ENCODE peak calls at places on chromosomes 4 and X, in four cellular contexts. Q is stimulated activated CD8-positive, alpha-beta memory T cell treated with anti-CD3 and anti-CD28 coated beads, Interleukin-7, amount 100 ng/mL, for 1 hour; B is CD8-positive, alpha-beta memory T cell; G is GM04504. F is an unnamed sample.

GRCh38 chrX:139198936-139199335 is 331.6 kb upstream of the F9 start:
- DNase-seq in Q (no peak), G (no peak), B (no peak), F (no peak)

GRCh38 chrX:55135171-55135570 is 46.4 kb downstream of the PAGE2 start:
- DNase-seq in G (peak), Q (no peak), B (no peak), F (no peak)

GRCh38 chrX:73267206-73267605 is 52.6 kb upstream of the NAP1L2 start:
- DNase-seq in B (no peak), Q (no peak), G (no peak), F (no peak)

GRCh38 chr4:74961230-74961629 is 28.3 kb downstream of the PARM1 start:
- DNase-seq in B (no peak), G (no peak), Q (no peak), F (no peak)

GRCh38 chrX:147875866-147876596 is 35.7 kb upstream of the FMR1 start:
- DNase-seq in G (no peak), B (no peak), Q (no peak), F (no peak)

GRCh38 chr4:179110356-179110755 is 1668.1 kb upstream of the AGA start:
- DNase-seq in B (no peak), G (no peak), Q (no peak), F (no peak)

GRCh38 chrX:100829730-100830129 is 9.5 kb downstream of the CSTF2 start:
- DNase-seq in Q (no peak), G (no peak), B (no peak), F (no peak)

GRCh38 chr4:147378780-147379179 is 102.1 kb upstream of the EDNRA start:
- DNase-seq in G (no peak), Q (no peak), B (no peak), F (no peak)

GRCh38 chr4:139030614-139031235 is 15.1 kb downstream of the NOCT start:
- DNase-seq in B (peak), G (peak), Q (peak), F (peak)

GRCh38 chrX:38108364-38108763 is 102.0 kb downstream of the SYTL5 start:
- DNase-seq in Q (no peak), B (no peak), G (no peak), F (no peak)

GRCh38 chr4:24917076-24917856 is 4.4 kb upstream of the CCDC149 start:
- DNase-seq in Q (no peak), G (no peak), B (no peak), F (no peak)

GRCh38 chr4:177308125-177308524 is 1.5 kb upstream of the NEIL3 start:
- DNase-seq in Q (no peak), B (no peak), G (peak), F (peak)

GRCh38 chrX:137587151-137587550 is 21.2 kb downstream of the ZIC3 start:
- DNase-seq in B (no peak), G (no peak), Q (no peak), F (no peak)

GRCh38 chr4:13322681-13323101 is 161.4 kb downstream of the RAB28 start:
- DNase-seq in G (peak), Q (no peak), B (no peak), F (no peak)

GRCh38 chr4:110163327-110164070 is 34.9 kb downstream of the ELOVL6 start:
- DNase-seq in Q (no peak), G (peak), B (no peak), F (no peak)

GRCh38 chr4:3371038-3371437 is 70.7 kb upstream of the HGFAC start:
- DNase-seq in G (no peak), Q (no peak), B (no peak), F (no peak)

GRCh38 chr4:12729384-12729783 is 754.8 kb downstream of the RAB28 start:
- DNase-seq in G (peak), Q (no peak), B (no peak), F (no peak)

GRCh38 chr4:139278956-139279722 is 886 bp downstream of the MGARP start:
- DNase-seq in G (no peak), Q (no peak), B (no peak), F (no peak)